ENCODE peak calls at places on chromosomes 3 and 15, in nine cellular contexts. B is AG04450, U is thoracic aorta, H is SK-N-SH, N is endodermal cell, Z is fibroblast of lung, F is transverse colon, J is psoas muscle, V is esophagus squamous epithelium. D is an unnamed sample.

GRCh38 chr3:167493240-167493639 is 19.4 kb upstream of the SERPINI2 start:
- DNase-seq in J (no peak), H (peak; percentile 2), N (peak; percentile 82), F (no peak), V (no peak), Z (no peak), B (no peak), U (no peak), D (peak; percentile 47)

GRCh38 chr3:180913582-180914404 is 1.3 kb downstream of the FXR1 start:
- DNase-seq in H (no peak), J (no peak), Z (peak; percentile 43), N (no peak), V (no peak), F (no peak), U (no peak), B (no peak), D (no peak)

GRCh38 chr15:45201557-45202246 is 13.9 kb upstream of the SHF start:
- DNase-seq in U (no peak), N (peak; percentile 57), H (no peak), F (no peak), Z (no peak), V (no peak), B (no peak), J (no peak), D (no peak)

GRCh38 chr15:58212909-58213526 is 74.8 kb downstream of the AQP9 start:
- DNase-seq in N (no peak), H (no peak), B (no peak), J (no peak), U (no peak), V (no peak), Z (peak; percentile 47), F (no peak), D (peak; percentile 27)

GRCh38 chr15:90994059-90994416 is 297 bp downstream of the PRC1 start:
- DNase-seq in V (no peak), F (no peak), U (no peak), J (peak; percentile 16), B (no peak), Z (peak; percentile 6), N (no peak), H (peak; percentile 62), D (peak; percentile 41)

GRCh38 chr15:91824256-91824655 is 29.3 kb upstream of the SLCO3A1 start:
- DNase-seq in H (no peak), B (no peak), F (no peak), V (no peak), Z (no peak), U (no peak), J (no peak), N (no peak), D (no peak)

GRCh38 chr15:75153084-75153483 is 48.6 kb upstream of the C15orf39 start:
- DNase-seq in Z (peak; percentile 45), F (no peak), J (no peak), B (no peak), U (peak; percentile 22), N (no peak), H (peak; percentile 42), V (no peak), D (peak; percentile 40)

GRCh38 chr3:186985713-186986364 is 55.5 kb downstream of the ST6GAL1 start:
- DNase-seq in Z (no peak), V (no peak), H (no peak), U (no peak), B (no peak), F (no peak), J (no peak), N (no peak), D (peak; percentile 22)

GRCh38 chr15:85622432-85622831 is 172.3 kb downstream of the KLHL25 start:
- DNase-seq in F (no peak), U (no peak), V (no peak), B (peak; percentile 56), J (no peak), Z (peak; percentile 89), H (no peak), N (no peak), D (no peak)

GRCh38 chr3:143241556-143241955 is 122.0 kb downstream of the CHST2 start:
- DNase-seq in N (no peak), B (no peak), J (no peak), U (no peak), V (no peak), H (no peak), F (no peak), Z (peak; percentile 90), D (no peak)

GRCh38 chr3:14879161-14879888 is 60.6 kb downstream of the FGD5 start:
- DNase-seq in U (no peak), N (peak; percentile 67), Z (no peak), B (no peak), H (peak; percentile 54), J (peak; percentile 19), V (no peak), F (peak; percentile 64), D (no peak)

GRCh38 chr3:114861666-114862065 is 285.4 kb downstream of the ZBTB20 start:
- DNase-seq in N (no peak), J (no peak), F (no peak), U (no peak), Z (no peak), H (no peak), B (no peak), V (no peak), D (no peak)

GRCh38 chr3:67897686-67898336 is 243.4 kb upstream of the SUCLG2 start:
- DNase-seq in B (no peak), U (no peak), N (no peak), F (no peak), H (no peak), Z (no peak), J (no peak), V (no peak), D (no peak)

GRCh38 chr3:82382831-82383230 is 621.4 kb upstream of the GBE1 start:
- DNase-seq in U (no peak), J (no peak), Z (no peak), F (no peak), N (no peak), H (no peak), V (no peak), B (no peak), D (no peak)

GRCh38 chr3:47522082-47522987 is 8.8 kb upstream of the ELP6 start:
- DNase-seq in J (peak; percentile 72), V (no peak), B (peak; percentile 82), F (peak; percentile 86), U (peak; percentile 47), H (peak; percentile 79), N (peak; percentile 93), Z (peak; percentile 86), D (peak; percentile 86)

GRCh38 chr3:129593595-129594339 is 12.7 kb downstream of the PLXND1 start:
- DNase-seq in B (no peak), H (no peak), Z (no peak), N (peak; percentile 82), F (peak; percentile 43), U (no peak), V (no peak), J (peak; percentile 25), D (peak; percentile 41)

GRCh38 chr3:185460719-185461350 is 38.0 kb downstream of the TMEM41A start:
- DNase-seq in N (no peak), B (no peak), H (peak; percentile 23), J (no peak), U (no peak), V (no peak), F (no peak), Z (peak; percentile 15), D (no peak)

GRCh38 chr3:48950051-48950450 is 31.4 kb downstream of the ARIH2 start:
- DNase-seq in U (no peak), N (no peak), Z (no peak), V (no peak), J (no peak), B (no peak), H (no peak), F (no peak), D (no peak)

GRCh38 chr3:112134335-112135124 is 1.5 kb upstream of the GCSAM start:
- DNase-seq in N (no peak), F (no peak), U (no peak), Z (peak; percentile 16), B (no peak), H (peak; percentile 13), V (no peak), J (no peak), D (peak; percentile 36)

GRCh38 chr15:73630030-73630429 is 3.2 kb downstream of the NPTN start:
- DNase-seq in V (no peak), Z (no peak), U (no peak), J (no peak), F (no peak), B (no peak), H (no peak), N (no peak), D (no peak)

GRCh38 chr15:35713733-35714132 is 167.8 kb upstream of the DPH6 start:
- DNase-seq in V (no peak), F (no peak), B (no peak), N (no peak), U (no peak), H (no peak), Z (peak; percentile 94), J (no peak), D (no peak)

GRCh38 chr15:68391084-68391483 is 40.9 kb downstream of the ITGA11 start:
- DNase-seq in Z (no peak), V (no peak), J (no peak), U (no peak), B (no peak), H (no peak), F (no peak), N (no peak), D (no peak)

GRCh38 chr15:62035256-62035908 is 24.9 kb downstream of the VPS13C start:
- DNase-seq in H (no peak), U (no peak), J (no peak), V (no peak), B (peak; percentile 6), Z (peak; percentile 81), F (no peak), N (no peak), D (no peak)

GRCh38 chr15:82805994-82806406 is at the start of gene FSD2:
- DNase-seq in J (peak; percentile 67), U (no peak), B (no peak), H (no peak), F (peak; percentile 11), Z (no peak), V (no peak), N (no peak), D (no peak)
- TF ChIP-seq CTCF in J (no peak), U (no peak), B (no peak), H (no peak), F (no peak), Z (no peak), V (no peak), N (no peak), D (no peak)

GRCh38 chr3:46301122-46301835 is 52.6 kb upstream of the CCR2 start:
- DNase-seq in H (no peak), N (no peak), Z (no peak), J (no peak), V (no peak), U (no peak), B (no peak), F (no peak), D (no peak)
- H3K27ac ChIP-seq in H (no peak overlapping the region), N (no peak overlapping the region), Z (no peak overlapping the region), J (no peak overlapping the region), V (peak overlapping the region; percentile 37), U (no peak overlapping the region), B (no peak overlapping the region), F (peak overlapping the region; percentile 51), D (peak overlapping the region; percentile 65)

GRCh38 chr15:95327661-95328060 is 1002.8 kb upstream of the NR2F2 start:
- DNase-seq in N (no peak), J (no peak), Z (no peak), B (no peak), F (no peak), V (no peak), H (no peak), U (no peak), D (no peak)
- H3K4me3 ChIP-seq in N (no peak overlapping the region), J (peak overlapping the region; percentile 60), Z (no peak overlapping the region), B (no peak overlapping the region), F (no peak overlapping the region), V (no peak overlapping the region), H (no peak overlapping the region), U (no peak overlapping the region), D (no peak overlapping the region)

GRCh38 chr3:39124876-39125836 is 17.7 kb downstream of the TTC21A start:
- DNase-seq in Z (peak; percentile 31), B (no peak), J (no peak), V (no peak), H (no peak), U (no peak), N (peak; percentile 77), F (peak; percentile 49), D (peak; percentile 52)
- TF ChIP-seq CTCF in Z (peak; percentile 44), B (peak; percentile 58), J (peak; percentile 35), V (peak; percentile 51), H (peak; percentile 46), U (peak; percentile 20), N (peak; percentile 72), F (peak; percentile 42), D (peak; percentile 19)

D was measured in body of pancreas.